ENCODE peak calls at places on chromosomes 7 and 10, in four cellular contexts. N is A549, W is GM12878, R is K562. Q is an unnamed sample.

GRCh38 chr7:124497209-124497608 is 268.4 kb downstream of the GPR37 start:
- DNase-seq in N (no peak), W (no peak), R (no peak), Q (no peak)

GRCh38 chr7:116327751-116328150 is 117.4 kb downstream of the TES start:
- DNase-seq in N (peak), W (no peak), R (peak), Q (peak)

GRCh38 chr7:390761-391410 is 100.9 kb downstream of the FOXL3 start:
- DNase-seq in N (no peak), W (no peak), R (no peak), Q (no peak)

GRCh38 chr10:74991435-74991834 is 120.0 kb upstream of the SAMD8 start:
- DNase-seq in N (peak), W (no peak), R (peak), Q (no peak)

GRCh38 chr10:77418211-77418640 is 219.4 kb downstream of the KCNMA1 start:
- DNase-seq in N (no peak), W (no peak), R (no peak), Q (no peak)

GRCh38 chr10:127474501-127474900 is 74.6 kb upstream of the NPS start:
- DNase-seq in N (no peak), W (no peak), R (no peak), Q (no peak)

GRCh38 chr10:107317592-107317991 is 153.1 kb upstream of the SORCS1 start:
- DNase-seq in N (no peak), W (no peak), R (no peak), Q (no peak)

GRCh38 chr7:77415474-77415821 is 701 bp downstream of the GSAP start:
- DNase-seq in N (no peak), W (no peak), R (no peak), Q (no peak)

GRCh38 chr10:13390604-13391522 is 42.8 kb upstream of the SEPHS1 start:
- DNase-seq in N (no peak), W (no peak), R (peak), Q (no peak)

GRCh38 chr10:30984563-30985328 is 46.9 kb downstream of the ZNF438 start:
- DNase-seq in N (no peak), W (no peak), R (no peak), Q (no peak)

GRCh38 chr7:95139922-95140321 is 184.4 kb downstream of the PON1 start:
- DNase-seq in N (no peak), W (no peak), R (no peak), Q (no peak)

GRCh38 chr7:85750454-85750949 is 563.6 kb upstream of the SEMA3D start:
- DNase-seq in N (peak), W (no peak), R (peak), Q (peak)

GRCh38 chr10:97768322-97769315 is 3.2 kb downstream of the SFRP5 start:
- DNase-seq in N (no peak), W (no peak), R (no peak), Q (no peak)
- TF ChIP-seq ELK1 in N (no peak), W (no peak), R (no peak), Q (no peak)

DNA sequence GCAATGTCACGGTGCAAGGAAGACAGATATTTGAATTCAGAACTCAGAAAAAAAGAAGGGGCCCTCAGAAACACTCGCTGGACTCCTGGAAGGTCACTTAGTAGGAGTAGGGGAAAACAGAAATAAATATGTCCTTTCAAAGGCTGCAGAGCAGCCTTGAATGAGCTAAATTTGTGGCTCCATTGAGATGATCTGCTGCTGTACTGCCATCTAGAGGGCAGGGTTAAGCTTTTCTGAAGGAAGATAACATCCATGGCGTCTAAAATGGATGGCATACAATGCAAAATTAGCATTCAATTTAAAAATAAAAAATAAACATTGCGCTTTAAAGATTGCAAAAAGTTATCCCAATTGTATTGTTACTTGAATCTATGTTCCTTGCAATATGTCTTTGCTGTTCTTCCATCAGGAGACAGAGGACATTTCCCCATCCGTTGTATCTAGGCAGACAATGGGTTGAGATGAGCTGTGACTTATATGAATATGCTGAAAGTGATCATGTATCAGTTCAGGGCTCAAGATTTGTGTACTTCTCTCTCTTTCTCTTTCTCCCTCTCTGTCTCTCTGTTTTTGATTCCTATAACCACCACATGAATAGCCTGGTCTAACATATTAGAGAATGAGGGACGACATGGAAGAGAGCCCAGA is 642.2 kb downstream of the SH2D4B start:
- DNase-seq in N (peak), W (peak), R (peak), Q (peak)
- TF ChIP-seq ELK1 in N (no peak), W (no peak), R (no peak), Q (no peak)

DNA sequence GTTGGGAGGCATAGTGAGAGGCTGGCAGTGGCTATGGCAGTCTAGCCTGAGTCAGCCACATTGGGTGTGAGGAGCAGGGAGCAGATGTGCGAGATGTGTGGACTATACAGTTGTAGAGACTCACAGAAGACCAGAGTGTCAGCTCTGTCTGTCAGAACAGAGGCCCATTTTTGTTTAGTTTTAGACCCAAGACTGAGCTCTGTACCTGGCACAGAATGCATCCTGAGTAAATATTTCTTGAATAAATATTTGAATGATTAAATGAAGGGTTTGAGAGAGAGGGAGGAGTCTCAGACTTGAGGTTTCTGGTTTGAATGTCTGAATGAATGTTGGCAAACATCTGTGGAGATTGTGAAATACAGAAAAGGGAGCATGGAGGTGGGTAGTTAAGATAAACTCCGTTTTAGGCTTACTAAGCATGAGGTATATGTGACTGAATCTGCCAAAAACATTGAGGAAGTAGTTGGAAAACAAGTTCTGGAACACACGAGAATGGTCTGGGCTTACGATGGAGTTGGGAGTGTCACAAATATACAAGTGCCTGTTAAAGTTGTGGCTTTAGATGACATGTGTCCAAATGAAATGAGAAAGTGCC is 3.6 kb downstream of the SEC23IP start:
- DNase-seq in N (peak), W (no peak), R (no peak), Q (peak)
- TF ChIP-seq ELK1 in N (no peak), W (no peak), R (no peak), Q (no peak)

DNA sequence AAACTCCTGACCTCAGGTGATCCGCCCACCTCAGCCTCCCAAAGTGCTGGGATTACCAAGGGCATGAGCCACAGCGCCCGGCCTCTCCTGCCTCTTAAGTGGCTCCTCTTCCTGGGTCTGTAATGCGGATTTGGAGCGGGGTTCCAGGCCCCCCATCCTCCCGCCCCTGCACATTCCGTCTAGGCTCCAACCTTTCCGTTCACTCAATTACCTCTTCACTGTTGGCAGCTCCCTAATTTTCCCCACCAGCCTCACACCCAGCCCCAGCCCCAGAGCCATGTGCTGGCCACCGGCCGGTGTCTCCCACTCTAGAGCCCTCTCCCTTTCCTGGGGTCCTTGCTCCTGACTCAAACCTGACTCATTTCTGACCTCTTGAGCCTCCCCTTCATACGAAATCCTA is 16.6 kb downstream of the ASB13 start:
- DNase-seq in N (no peak), W (no peak), R (no peak), Q (no peak)
- TF ChIP-seq ELK1 in N (no peak), W (no peak), R (no peak), Q (no peak)

DNA sequence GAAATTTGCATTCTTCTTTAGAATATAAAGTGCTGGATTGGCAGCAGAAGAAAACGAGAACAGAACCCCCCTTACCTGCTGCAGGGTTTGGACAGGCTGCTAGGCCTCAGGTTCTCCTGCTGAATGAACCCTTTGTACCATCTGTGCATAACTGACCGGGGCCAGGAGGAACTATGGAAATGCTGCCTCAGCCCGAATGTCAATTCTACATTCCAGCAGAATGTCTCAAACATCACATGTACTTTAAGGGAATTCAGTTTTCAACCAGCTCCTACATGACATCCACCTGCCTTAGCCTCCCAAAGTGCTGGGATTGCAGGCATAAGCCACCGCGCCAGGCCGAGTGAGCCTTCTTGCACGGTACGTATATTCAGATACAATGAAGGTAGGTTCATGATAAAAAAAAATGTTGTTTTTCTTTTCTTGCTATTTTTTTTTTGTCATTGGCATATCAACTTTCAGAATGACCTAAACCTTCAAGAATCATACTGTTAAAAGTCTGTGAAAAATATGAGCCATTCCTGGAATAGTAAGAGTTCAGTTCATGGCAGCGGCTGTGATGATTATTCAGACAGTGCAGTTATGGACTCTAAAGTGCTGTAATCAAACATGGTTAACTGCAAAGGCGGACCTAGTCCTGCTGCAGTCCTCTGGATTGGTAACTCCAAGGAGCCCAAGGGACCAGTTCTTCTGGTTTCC is 84.4 kb upstream of the TNS3 start:
- DNase-seq in N (no peak), W (no peak), R (no peak), Q (peak)
- TF ChIP-seq ELK1 in N (no peak), W (no peak), R (no peak), Q (no peak)

DNA sequence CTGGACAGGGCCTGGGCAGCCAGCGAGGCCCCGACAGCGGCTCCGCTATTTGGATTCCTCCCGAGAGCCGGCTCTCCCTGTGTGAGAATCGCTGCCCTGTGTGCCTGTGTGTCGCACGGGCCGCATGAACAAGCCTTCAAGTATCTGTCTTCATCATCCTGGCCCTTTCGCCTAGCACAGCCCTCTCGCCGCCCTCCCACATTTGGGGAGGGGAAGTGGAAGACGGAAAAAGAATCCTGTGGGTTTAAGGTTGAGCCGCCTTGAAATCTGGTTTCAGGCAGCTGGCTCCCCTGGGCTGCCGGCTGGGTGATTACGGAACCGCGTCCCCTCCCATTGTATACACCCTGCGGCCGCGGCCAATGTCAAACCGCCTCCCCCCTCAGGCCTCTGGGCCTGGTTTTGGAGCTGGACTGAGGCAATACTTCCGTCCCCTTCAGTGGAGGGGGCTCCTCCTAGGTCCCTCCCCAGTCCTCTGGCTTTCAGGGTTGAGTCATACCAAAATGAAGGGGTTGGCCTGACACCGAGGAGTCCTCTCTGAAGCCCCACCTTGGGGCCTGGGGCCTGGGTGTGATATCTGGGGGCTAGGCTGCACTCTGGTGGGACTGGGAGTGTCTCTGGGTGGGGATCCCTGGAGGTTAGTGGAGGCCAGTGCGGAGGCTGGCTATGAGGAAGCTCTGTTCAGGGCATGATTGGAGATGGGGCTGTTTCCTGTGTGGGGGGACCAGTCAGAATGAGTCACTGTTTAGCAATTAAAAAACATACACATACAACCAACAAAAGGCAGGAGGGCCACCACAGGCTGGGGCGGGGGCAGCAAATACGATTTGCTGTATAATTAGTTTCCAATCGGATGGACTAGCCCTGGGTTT is 1.7 kb downstream of the TRIM8 start:
- DNase-seq in N (peak), W (peak), R (peak), Q (peak)
- TF ChIP-seq ELK1 in N (no peak), W (no peak), R (no peak), Q (no peak)

DNA sequence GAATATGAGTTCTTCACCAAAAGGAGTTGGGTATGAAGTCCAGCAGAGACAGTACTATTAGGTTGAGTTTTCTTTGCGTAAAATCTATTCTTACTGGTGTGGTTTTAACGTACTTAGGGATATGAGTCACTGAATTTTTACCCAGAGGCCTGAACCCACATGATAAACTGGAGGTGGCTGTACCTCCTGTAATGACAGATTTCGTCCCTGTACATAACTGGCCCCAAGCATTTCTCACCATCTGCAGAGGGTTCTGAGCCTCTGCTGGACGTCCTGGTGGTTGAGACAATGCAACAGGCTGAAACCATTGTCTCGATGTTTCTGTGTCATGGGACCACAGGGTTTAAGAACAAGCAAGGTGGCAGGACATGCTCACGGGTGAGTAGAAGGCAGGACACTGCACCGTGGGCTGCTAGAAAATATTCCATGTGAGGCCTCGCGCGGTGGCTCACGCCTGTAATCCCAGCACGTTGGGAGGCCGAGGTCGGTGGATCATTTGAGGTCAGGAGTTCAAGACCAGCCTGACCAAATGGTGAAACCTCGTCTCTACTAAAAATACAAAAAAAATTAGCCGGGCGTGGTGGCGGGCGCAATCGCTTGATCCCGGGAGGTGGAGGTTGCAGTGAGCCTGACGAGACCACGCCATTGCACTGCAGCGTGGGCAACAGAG is 233.9 kb downstream of the DNAJB6 start:
- DNase-seq in N (no peak), W (no peak), R (no peak), Q (no peak)
- TF ChIP-seq ELK1 in N (no peak), W (no peak), R (no peak), Q (no peak)